ENCODE peak calls at places on chromosomes 7 and 10, in eight cellular contexts. One of them, this sample, is unnamed.

GRCh38 chr7:115812796-115813195 is 217.8 kb downstream of the TFEC start:
- DNase-seq in pancreas: no peak
- DNase-seq in foreskin keratinocyte: no peak
- DNase-seq in IMR-90: no peak
- DNase-seq in mesenchymal stem cell: no peak
- DNase-seq in endothelial cell of umbilical vein: no peak
- DNase-seq in vagina: no peak
- DNase-seq in keratinocyte: no peak
- DNase-seq in this sample: no peak

GRCh38 chr7:47896809-47897423 is 51.4 kb downstream of the PKD1L1 start:
- DNase-seq in mesenchymal stem cell: no peak
- DNase-seq in pancreas: no peak
- DNase-seq in foreskin keratinocyte: no peak
- DNase-seq in keratinocyte: no peak
- DNase-seq in IMR-90: no peak
- DNase-seq in endothelial cell of umbilical vein: no peak
- DNase-seq in vagina: no peak
- DNase-seq in this sample: no peak

GRCh38 chr10:72108811-72109618 is 20.7 kb upstream of the SPOCK2 start:
- DNase-seq in foreskin keratinocyte: peak; percentile 50
- DNase-seq in mesenchymal stem cell: no peak
- DNase-seq in keratinocyte: no peak
- DNase-seq in endothelial cell of umbilical vein: no peak
- DNase-seq in vagina: no peak
- DNase-seq in pancreas: no peak
- DNase-seq in IMR-90: peak; percentile 17
- DNase-seq in this sample: no peak

GRCh38 chr10:125169279-125169678 is 8.9 kb upstream of the CTBP2 start:
- DNase-seq in vagina: no peak
- DNase-seq in IMR-90: no peak
- DNase-seq in endothelial cell of umbilical vein: no peak
- DNase-seq in foreskin keratinocyte: no peak
- DNase-seq in pancreas: no peak
- DNase-seq in mesenchymal stem cell: no peak
- DNase-seq in keratinocyte: no peak
- DNase-seq in this sample: no peak

GRCh38 chr7:156478486-156478885 is 162.1 kb upstream of the RNF32 start:
- DNase-seq in pancreas: no peak
- DNase-seq in mesenchymal stem cell: no peak
- DNase-seq in IMR-90: no peak
- DNase-seq in vagina: no peak
- DNase-seq in foreskin keratinocyte: no peak
- DNase-seq in endothelial cell of umbilical vein: no peak
- DNase-seq in keratinocyte: no peak
- DNase-seq in this sample: no peak

GRCh38 chr7:47777531-47778152 is 170.6 kb downstream of the PKD1L1 start:
- DNase-seq in pancreas: no peak
- DNase-seq in foreskin keratinocyte: no peak
- DNase-seq in vagina: no peak
- DNase-seq in IMR-90: no peak
- DNase-seq in endothelial cell of umbilical vein: no peak
- DNase-seq in mesenchymal stem cell: no peak
- DNase-seq in keratinocyte: no peak
- DNase-seq in this sample: no peak

GRCh38 chr7:2523461-2523905 is 3.9 kb downstream of the LFNG start:
- DNase-seq in keratinocyte: no peak
- DNase-seq in mesenchymal stem cell: no peak
- DNase-seq in endothelial cell of umbilical vein: no peak
- DNase-seq in pancreas: peak; percentile 81
- DNase-seq in foreskin keratinocyte: no peak
- DNase-seq in vagina: no peak
- DNase-seq in IMR-90: no peak
- DNase-seq in this sample: peak; percentile 49

GRCh38 chr10:70866424-70866823 is 21.9 kb downstream of the PCBD1 start:
- DNase-seq in pancreas: no peak
- DNase-seq in endothelial cell of umbilical vein: no peak
- DNase-seq in vagina: no peak
- DNase-seq in foreskin keratinocyte: no peak
- DNase-seq in keratinocyte: no peak
- DNase-seq in IMR-90: no peak
- DNase-seq in mesenchymal stem cell: peak; percentile 57
- DNase-seq in this sample: no peak

GRCh38 chr7:151438864-151439601 is 908 bp downstream of the CRYGN start:
- DNase-seq in vagina: no peak
- DNase-seq in endothelial cell of umbilical vein: no peak
- DNase-seq in foreskin keratinocyte: no peak
- DNase-seq in mesenchymal stem cell: no peak
- DNase-seq in pancreas: no peak
- DNase-seq in IMR-90: no peak
- DNase-seq in keratinocyte: no peak
- DNase-seq in this sample: no peak

GRCh38 chr7:30179016-30179436 is 44.2 kb downstream of the MTURN start:
- DNase-seq in mesenchymal stem cell: peak; percentile 28
- DNase-seq in keratinocyte: no peak
- DNase-seq in IMR-90: no peak
- DNase-seq in vagina: no peak
- DNase-seq in foreskin keratinocyte: no peak
- DNase-seq in endothelial cell of umbilical vein: no peak
- DNase-seq in pancreas: no peak
- DNase-seq in this sample: no peak

GRCh38 chr7:16801111-16801542 is 3.7 kb downstream of the AGR2 start:
- DNase-seq in vagina: no peak
- DNase-seq in mesenchymal stem cell: peak; percentile 71
- DNase-seq in IMR-90: peak; percentile 83
- DNase-seq in endothelial cell of umbilical vein: peak; percentile 57
- DNase-seq in foreskin keratinocyte: peak; percentile 96
- DNase-seq in pancreas: no peak
- DNase-seq in keratinocyte: peak; percentile 63
- DNase-seq in this sample: peak; percentile 69

GRCh38 chr10:69848454-69848853 is 46.7 kb downstream of the COL13A1 start:
- DNase-seq in keratinocyte: no peak
- DNase-seq in endothelial cell of umbilical vein: no peak
- DNase-seq in mesenchymal stem cell: no peak
- DNase-seq in foreskin keratinocyte: no peak
- DNase-seq in vagina: no peak
- DNase-seq in IMR-90: no peak
- DNase-seq in pancreas: no peak
- DNase-seq in this sample: no peak

GRCh38 chr10:60021324-60021723 is 115.0 kb upstream of the CCDC6 start:
- DNase-seq in keratinocyte: no peak
- DNase-seq in foreskin keratinocyte: no peak
- DNase-seq in pancreas: no peak
- DNase-seq in mesenchymal stem cell: no peak
- DNase-seq in endothelial cell of umbilical vein: no peak
- DNase-seq in vagina: no peak
- DNase-seq in IMR-90: no peak
- DNase-seq in this sample: no peak

GRCh38 chr10:22002531-22003110 is 909 bp downstream of the DNAJC1 start:
- DNase-seq in IMR-90: peak; percentile 63
- DNase-seq in vagina: no peak
- DNase-seq in keratinocyte: no peak
- DNase-seq in endothelial cell of umbilical vein: peak; percentile 41
- DNase-seq in pancreas: no peak
- DNase-seq in foreskin keratinocyte: peak; percentile 50
- DNase-seq in mesenchymal stem cell: peak; percentile 81
- DNase-seq in this sample: no peak

GRCh38 chr7:106788637-106789036 is 76.4 kb upstream of the PIK3CG start:
- DNase-seq in IMR-90: no peak
- DNase-seq in foreskin keratinocyte: peak; percentile 19
- DNase-seq in mesenchymal stem cell: no peak
- DNase-seq in vagina: no peak
- DNase-seq in pancreas: no peak
- DNase-seq in endothelial cell of umbilical vein: no peak
- DNase-seq in keratinocyte: no peak
- DNase-seq in this sample: no peak

GRCh38 chr10:129844191-129844590 is 119.9 kb downstream of the EBF3 start:
- DNase-seq in endothelial cell of umbilical vein: no peak
- DNase-seq in pancreas: no peak
- DNase-seq in mesenchymal stem cell: no peak
- DNase-seq in IMR-90: no peak
- DNase-seq in foreskin keratinocyte: no peak
- DNase-seq in keratinocyte: no peak
- DNase-seq in vagina: no peak
- DNase-seq in this sample: no peak

GRCh38 chr7:142812437-142813215 is 41.9 kb downstream of the PRSS2 start:
- DNase-seq in endothelial cell of umbilical vein: no peak
- DNase-seq in vagina: no peak
- DNase-seq in foreskin keratinocyte: no peak
- DNase-seq in pancreas: no peak
- DNase-seq in keratinocyte: no peak
- DNase-seq in mesenchymal stem cell: no peak
- DNase-seq in IMR-90: no peak
- DNase-seq in this sample: no peak

GRCh38 chr7:142809671-142810070 is 38.9 kb downstream of the PRSS2 start:
- DNase-seq in endothelial cell of umbilical vein: no peak
- DNase-seq in foreskin keratinocyte: no peak
- DNase-seq in IMR-90: no peak
- DNase-seq in mesenchymal stem cell: no peak
- DNase-seq in vagina: no peak
- DNase-seq in keratinocyte: no peak
- DNase-seq in pancreas: no peak
- DNase-seq in this sample: no peak

GRCh38 chr7:142808802-142809583 is 38.2 kb downstream of the PRSS2 start:
- DNase-seq in mesenchymal stem cell: peak; percentile 27
- DNase-seq in endothelial cell of umbilical vein: peak; percentile 52
- DNase-seq in vagina: no peak
- DNase-seq in pancreas: no peak
- DNase-seq in IMR-90: peak; percentile 7
- DNase-seq in foreskin keratinocyte: peak; percentile 35
- DNase-seq in keratinocyte: no peak
- DNase-seq in this sample: no peak

GRCh38 chr7:142813262-142813661 is 41.6 kb upstream of the EPHB6 start:
- DNase-seq in IMR-90: peak; percentile 46
- DNase-seq in mesenchymal stem cell: peak; percentile 65
- DNase-seq in foreskin keratinocyte: peak; percentile 80
- DNase-seq in vagina: no peak
- DNase-seq in pancreas: no peak
- DNase-seq in keratinocyte: peak; percentile 15
- DNase-seq in endothelial cell of umbilical vein: peak; percentile 25
- DNase-seq in this sample: peak; percentile 65

GRCh38 chr7:142811154-142811737 is 40.5 kb downstream of the PRSS2 start:
- DNase-seq in keratinocyte: no peak
- DNase-seq in IMR-90: peak; percentile 54
- DNase-seq in pancreas: no peak
- DNase-seq in vagina: no peak
- DNase-seq in mesenchymal stem cell: peak; percentile 64
- DNase-seq in foreskin keratinocyte: peak; percentile 48
- DNase-seq in endothelial cell of umbilical vein: peak; percentile 63
- DNase-seq in this sample: no peak
- H3K27ac ChIP-seq in keratinocyte: no peak overlapping the region
- H3K27ac ChIP-seq in IMR-90: no peak overlapping the region
- H3K27ac ChIP-seq in pancreas: no peak overlapping the region
- H3K27ac ChIP-seq in vagina: no peak overlapping the region
- H3K27ac ChIP-seq in mesenchymal stem cell: no peak overlapping the region
- H3K27ac ChIP-seq in foreskin keratinocyte: no peak overlapping the region
- H3K27ac ChIP-seq in endothelial cell of umbilical vein: no peak overlapping the region
- H3K27ac ChIP-seq in this sample: no peak overlapping the region

DNA sequence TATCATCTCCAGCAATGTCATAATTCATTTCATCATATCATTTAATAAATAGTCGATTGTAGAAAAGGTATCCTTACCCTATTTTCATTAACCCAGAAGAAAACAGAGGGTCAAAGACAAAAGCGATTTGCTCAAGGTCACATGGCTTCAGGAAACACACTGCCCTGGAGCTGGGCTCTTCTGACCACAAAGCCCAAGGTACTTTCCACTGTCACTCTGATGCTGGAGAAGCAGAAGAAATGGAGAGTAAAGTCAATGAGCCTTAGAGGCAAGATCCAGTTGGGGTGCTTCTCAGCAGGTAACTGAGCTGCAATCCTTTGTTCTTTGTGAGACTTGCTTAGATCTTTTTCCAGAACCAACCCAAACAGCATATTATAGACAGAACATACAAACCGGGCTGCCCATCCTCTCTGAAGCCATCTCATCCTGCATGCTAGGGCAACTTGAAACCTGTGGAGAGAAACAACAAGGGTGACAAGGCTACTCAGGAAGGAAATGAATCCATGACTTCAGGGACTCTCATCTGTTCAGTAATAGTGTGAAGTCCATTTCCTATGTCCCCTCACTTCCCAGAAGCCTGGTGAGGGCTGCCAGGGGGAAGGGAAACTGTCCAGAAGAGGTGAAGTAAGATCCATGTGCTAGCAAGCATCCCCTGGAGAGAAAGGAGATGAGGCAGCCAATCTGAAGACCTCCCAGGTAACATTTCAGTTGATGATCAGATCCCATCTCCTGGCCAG is 148.6 kb upstream of the SVIL start:
- DNase-seq in vagina: no peak
- DNase-seq in keratinocyte: no peak
- DNase-seq in foreskin keratinocyte: peak; percentile 19
- DNase-seq in mesenchymal stem cell: peak; percentile 63
- DNase-seq in pancreas: no peak
- DNase-seq in IMR-90: peak; percentile 41
- DNase-seq in endothelial cell of umbilical vein: peak; percentile 54
- DNase-seq in this sample: no peak
- H3K27ac ChIP-seq in vagina: peak overlapping the region; percentile 76
- H3K27ac ChIP-seq in keratinocyte: no peak overlapping the region
- H3K27ac ChIP-seq in foreskin keratinocyte: peak overlapping the region; percentile 78
- H3K27ac ChIP-seq in mesenchymal stem cell: peak overlapping the region; percentile 11
- H3K27ac ChIP-seq in pancreas: no peak overlapping the region
- H3K27ac ChIP-seq in IMR-90: peak overlapping the region; percentile 90
- H3K27ac ChIP-seq in endothelial cell of umbilical vein: peak overlapping the region; percentile 82
- H3K27ac ChIP-seq in this sample: no peak overlapping the region

DNA sequence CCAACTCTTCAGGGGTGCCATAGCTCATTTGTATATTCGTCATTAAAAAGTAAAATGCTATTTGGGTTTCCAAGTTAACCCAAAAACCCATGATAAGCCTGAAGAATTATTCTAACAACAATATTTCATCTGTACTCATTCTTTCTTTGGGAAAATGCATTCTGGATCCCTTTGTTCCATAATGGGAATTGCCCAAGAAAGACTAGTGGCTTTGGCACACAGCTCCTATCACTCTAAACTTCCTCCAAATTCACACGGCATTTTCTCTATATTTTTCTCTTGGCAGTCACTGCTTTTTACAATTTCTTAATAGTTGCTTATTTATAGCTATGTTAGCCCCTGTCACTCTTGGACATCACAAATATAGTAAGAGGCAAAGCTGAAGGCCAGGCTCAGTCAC is 29.1 kb downstream of the CHCHD3 start:
- DNase-seq in vagina: no peak
- DNase-seq in IMR-90: no peak
- DNase-seq in keratinocyte: no peak
- DNase-seq in endothelial cell of umbilical vein: no peak
- DNase-seq in pancreas: no peak
- DNase-seq in foreskin keratinocyte: no peak
- DNase-seq in mesenchymal stem cell: no peak
- DNase-seq in this sample: no peak
- H3K27ac ChIP-seq in vagina: peak overlapping the region; percentile 74
- H3K27ac ChIP-seq in IMR-90: peak overlapping the region; percentile 94
- H3K27ac ChIP-seq in keratinocyte: peak overlapping the region; percentile 76
- H3K27ac ChIP-seq in endothelial cell of umbilical vein: no peak overlapping the region
- H3K27ac ChIP-seq in pancreas: no peak overlapping the region
- H3K27ac ChIP-seq in foreskin keratinocyte: peak overlapping the region; percentile 26
- H3K27ac ChIP-seq in mesenchymal stem cell: peak overlapping the region; percentile 95
- H3K27ac ChIP-seq in this sample: peak overlapping the region; percentile 60

DNA sequence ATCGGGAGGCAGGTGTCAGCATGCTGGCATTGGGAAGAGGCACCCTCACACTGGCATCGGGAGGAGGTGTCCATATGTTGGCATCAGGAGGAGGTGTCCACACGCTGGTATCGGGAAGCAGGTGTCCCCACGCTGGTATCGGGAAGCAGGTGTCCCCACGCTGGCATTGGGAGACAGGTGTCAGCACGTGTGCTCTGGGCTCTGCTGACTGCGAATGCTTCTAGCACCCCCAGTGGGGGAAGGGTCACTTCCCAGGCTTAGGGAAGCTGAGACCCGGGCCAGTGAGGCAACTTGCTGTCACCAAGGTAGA is 92.5 kb upstream of the IKZF1 start:
- DNase-seq in keratinocyte: no peak
- DNase-seq in pancreas: no peak
- DNase-seq in mesenchymal stem cell: no peak
- DNase-seq in vagina: no peak
- DNase-seq in endothelial cell of umbilical vein: no peak
- DNase-seq in IMR-90: no peak
- DNase-seq in foreskin keratinocyte: no peak
- DNase-seq in this sample: no peak
- H3K27ac ChIP-seq in keratinocyte: no peak overlapping the region
- H3K27ac ChIP-seq in pancreas: no peak overlapping the region
- H3K27ac ChIP-seq in mesenchymal stem cell: no peak overlapping the region
- H3K27ac ChIP-seq in vagina: no peak overlapping the region
- H3K27ac ChIP-seq in endothelial cell of umbilical vein: no peak overlapping the region
- H3K27ac ChIP-seq in IMR-90: no peak overlapping the region
- H3K27ac ChIP-seq in foreskin keratinocyte: no peak overlapping the region
- H3K27ac ChIP-seq in this sample: no peak overlapping the region